ENCODE peak calls at places on chromosomes 16 and 17, in five cellular contexts. O is transverse colon, C is stomach, P is HCT116, H is SK-N-SH. N is an unnamed sample.

GRCh38 chr17:35778641-35779196 is 16.7 kb downstream of the MMP28 start:
- DNase-seq in C (no peak), O (no peak), P (no peak), H (no peak), N (peak; percentile 42)

GRCh38 chr17:72344613-72345012 is 223.8 kb downstream of the SOX9 start:
- DNase-seq in C (no peak), O (no peak), P (no peak), H (no peak), N (no peak)

GRCh38 chr17:31820691-31821435 is 38.2 kb downstream of the COPRS start:
- DNase-seq in C (no peak), P (no peak), O (no peak), H (no peak), N (no peak)

GRCh38 chr16:1094124-1094479 is 1.9 kb downstream of the C1QTNF8 start:
- DNase-seq in H (no peak), P (no peak), C (no peak), O (no peak), N (no peak)

GRCh38 chr16:75660726-75661302 is 13.2 kb downstream of the TERF2IP start:
- DNase-seq in O (no peak), C (no peak), P (no peak), H (no peak), N (no peak)

GRCh38 chr17:81991684-81992513 is 14.5 kb downstream of the ASPSCR1 start:
- DNase-seq in H (peak; percentile 81), C (peak; percentile 96), O (peak; percentile 91), P (no peak), N (peak; percentile 95)

GRCh38 chr17:62895650-62896301 is 70.3 kb upstream of the TANC2 start:
- DNase-seq in P (no peak), C (no peak), H (no peak), O (no peak), N (no peak)

GRCh38 chr16:1524366-1524765 is 9.1 kb upstream of the TMEM204 start:
- DNase-seq in O (no peak), C (no peak), H (no peak), P (no peak), N (no peak)

GRCh38 chr17:7655541-7655840 is 4.8 kb downstream of the ATP1B2 start:
- DNase-seq in P (no peak), C (no peak), O (no peak), H (no peak), N (no peak)

GRCh38 chr16:50531901-50532300 is 16.3 kb upstream of the NKD1 start:
- DNase-seq in C (no peak), H (no peak), P (no peak), O (no peak), N (no peak)

GRCh38 chr17:6465206-6466003 is 21.1 kb downstream of the PIMREG start:
- DNase-seq in O (no peak), H (peak; percentile 64), P (no peak), C (no peak), N (no peak)

GRCh38 chr16:83409347-83409746 is 398.4 kb upstream of the HSBP1 start:
- DNase-seq in O (no peak), P (no peak), H (no peak), C (no peak), N (no peak)

GRCh38 chr17:50210249-50211225 is 9.1 kb upstream of the COL1A1 start:
- DNase-seq in C (no peak), H (peak; percentile 75), P (no peak), O (peak; percentile 65), N (peak; percentile 65)

GRCh38 chr16:50021509-50021908 is 3.5 kb upstream of the CNEP1R1 start:
- DNase-seq in H (no peak), P (no peak), O (no peak), C (no peak), N (no peak)

GRCh38 chr17:66678827-66679226 is 156.1 kb upstream of the CACNG5 start:
- DNase-seq in O (no peak), P (no peak), C (no peak), H (no peak), N (no peak)

GRCh38 chr17:43212641-43213490 is 1.2 kb downstream of the TMEM106A start:
- DNase-seq in O (peak; percentile 12), P (no peak), H (no peak), C (no peak), N (no peak)

GRCh38 chr16:81440888-81441663 is 3.5 kb upstream of the CMIP start:
- DNase-seq in H (no peak), C (no peak), O (no peak), P (no peak), N (no peak)

GRCh38 chr16:9128346-9129342 is 37.2 kb downstream of the HAPSTR1 start:
- DNase-seq in O (no peak), P (no peak), H (no peak), C (no peak), N (no peak)

GRCh38 chr17:42843358-42843934 is 934 bp upstream of the AOC2 start:
- DNase-seq in O (no peak), P (peak; percentile 51), C (no peak), H (peak; percentile 80), N (no peak)

GRCh38 chr16:88976359-88977027 is 514 bp downstream of the CBFA2T3 start:
- DNase-seq in P (no peak), C (no peak), O (no peak), H (no peak), N (peak; percentile 77)

GRCh38 chr17:82787081-82787848 is 35.4 kb downstream of the TBCD start:
- DNase-seq in O (peak; percentile 34), H (no peak), P (no peak), C (no peak), N (no peak)

GRCh38 chr17:66508896-66509843 is 206.8 kb downstream of the PRKCA start:
- DNase-seq in H (no peak), O (peak; percentile 84), P (peak; percentile 90), C (peak; percentile 83), N (peak; percentile 72)

GRCh38 chr16:68750243-68750642 is 13.2 kb downstream of the CDH1 start:
- DNase-seq in P (no peak), H (no peak), C (no peak), O (no peak), N (peak; percentile 43)

GRCh38 chr16:57985204-57986121 is 14.5 kb upstream of the CNGB1 start:
- DNase-seq in O (no peak), C (no peak), H (peak; percentile 90), P (no peak), N (peak; percentile 31)

GRCh38 chr16:6016530-6017184 is 919.1 kb upstream of the EEF2KMT start:
- DNase-seq in C (no peak), H (peak; percentile 59), O (no peak), P (no peak), N (no peak)

GRCh38 chr16:280005-280421 is 378 bp upstream of the ARHGDIG start:
- DNase-seq in C (no peak), H (peak; percentile 84), P (no peak), O (no peak), N (peak; percentile 83)

GRCh38 chr16:89143911-89144675 is 27.5 kb upstream of the CDH15 start:
- DNase-seq in H (no peak), P (no peak), C (no peak), O (no peak), N (no peak)

GRCh38 chr17:20706752-20707372 is 127.3 kb downstream of the CDRT15L2 start:
- DNase-seq in H (no peak), P (no peak), C (no peak), O (peak; percentile 22), N (no peak)

GRCh38 chr16:72903176-72903575 is 144.8 kb downstream of the ZFHX3 start:
- DNase-seq in P (no peak), H (no peak), O (no peak), C (no peak), N (no peak)

GRCh38 chr16:24736758-24737157 is 7.3 kb downstream of the TNRC6A start:
- DNase-seq in P (no peak), O (no peak), H (no peak), C (no peak), N (no peak)
- H3K4me3 ChIP-seq in P (no peak overlapping the region), O (no peak overlapping the region), H (no peak overlapping the region), C (no peak overlapping the region), N (no peak overlapping the region)

DNA sequence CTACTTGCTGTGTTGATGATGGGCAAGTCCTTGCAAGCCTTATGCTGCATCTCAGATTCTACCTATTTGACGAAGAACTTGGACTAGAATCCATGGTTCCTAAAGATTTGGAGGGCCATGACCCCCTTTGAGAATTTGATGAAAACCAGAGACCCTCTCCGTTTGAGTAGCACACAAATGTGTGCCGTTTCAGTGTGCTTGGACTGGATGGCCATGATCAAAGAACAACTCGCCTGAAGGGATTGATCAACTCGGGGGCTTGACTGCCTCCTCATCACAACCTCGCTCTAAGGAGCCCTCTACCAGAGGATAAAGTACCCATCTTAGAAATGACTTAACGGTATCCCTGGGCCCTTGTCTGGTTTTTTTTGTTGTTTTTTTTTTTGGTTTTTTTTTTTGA is 2.8 kb upstream of the ANKFY1 start:
- DNase-seq in P (no peak), H (no peak), O (no peak), C (no peak), N (no peak)
- TF ChIP-seq POLR2AphosphoS5 in P (no peak), H (no peak), O (no peak), C (no peak), N (no peak)

GRCh38 chr17:28897769-28898259 is 281 bp upstream of the FLOT2 start:
- DNase-seq in H (no peak), P (no peak), O (no peak), C (no peak), N (no peak)

GRCh38 chr17:28898261-28898955 is 875 bp upstream of the FLOT2 start:
- DNase-seq in C (no peak), P (no peak), H (no peak), O (no peak), N (no peak)

GRCh38 chr17:28896884-28897768 is at the start of gene FLOT2:
- DNase-seq in H (peak; percentile 92), C (peak; percentile 54), P (no peak), O (peak; percentile 68), N (peak; percentile 93)

GRCh38 chr17:28896491-28896883 is 1.0 kb downstream of the FLOT2 start:
- DNase-seq in C (no peak), P (no peak), H (peak; percentile 38), O (no peak), N (no peak)

GRCh38 chr17:28895794-28896447 is 1.6 kb downstream of the FLOT2 start:
- DNase-seq in H (no peak), C (no peak), O (no peak), P (no peak), N (no peak)
- H3K4me3 ChIP-seq in H (peak overlapping the region; percentile 76), C (peak overlapping the region; percentile 90), O (peak overlapping the region; percentile 66), P (peak overlapping the region; percentile 83), N (peak overlapping the region; percentile 96)

GRCh38 chr17:78184311-78184710 is 2.5 kb downstream of the TK1 start:
- DNase-seq in H (no peak), C (peak; percentile 85), P (no peak), O (no peak), N (no peak)

GRCh38 chr17:78185981-78186688 is 717 bp downstream of the TK1 start:
- DNase-seq in P (no peak), O (peak; percentile 74), C (no peak), H (peak; percentile 73), N (peak; percentile 83)

GRCh38 chr17:78182504-78182903 is 4.3 kb downstream of the TK1 start:
- DNase-seq in P (no peak), C (no peak), H (no peak), O (no peak), N (no peak)

GRCh38 chr17:78186689-78187595 is at the start of the genes AFMID and TK1:
- DNase-seq in H (peak; percentile 100), O (peak; percentile 99), P (peak; percentile 99), C (peak; percentile 99), N (peak; percentile 99)

DNA sequence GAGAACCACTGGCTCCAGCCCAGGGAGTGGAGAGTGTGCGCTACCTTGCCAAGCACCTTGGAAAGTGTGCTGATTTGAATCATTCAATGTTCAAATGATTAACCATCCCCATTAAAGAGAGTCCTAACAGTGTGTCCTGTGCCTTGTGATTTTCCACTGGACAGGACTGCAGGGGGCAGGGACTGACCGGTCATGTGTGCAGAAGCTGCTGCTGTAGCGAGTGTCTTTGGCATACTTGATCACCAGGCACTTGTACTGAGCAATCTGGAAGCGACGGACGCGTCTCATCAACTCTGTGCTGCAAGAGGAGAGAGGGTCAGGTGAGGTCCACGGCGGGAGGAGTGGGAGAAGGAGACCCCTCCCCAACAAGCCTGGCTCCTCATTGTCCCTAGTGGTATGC is 2.0 kb downstream of the TK1 start:
- DNase-seq in H (no peak), O (no peak), C (no peak), P (no peak), N (peak; percentile 80)
- TF ChIP-seq POLR2AphosphoS5 in H (no peak), O (no peak), C (no peak), P (no peak), N (peak; percentile 69)